ENCODE peak calls at places on chromosome 2, in four cellular contexts. P is GM23338, C is upper lobe of left lung, W is transverse colon. Z is an unnamed sample.
A peak's percentile ranks its signal among the peaks of the same experiment; 100 is the strongest.

GRCh38 chr2:239300871-239301742 is 99.7 kb downstream of the HDAC4 start:
- DNase-seq in P (no peak), C (peak; percentile 63), W (peak; percentile 14), Z (no peak)

GRCh38 chr2:181959508-181959907 is 26.1 kb upstream of the PPP1R1C start:
- DNase-seq in P (no peak), C (no peak), W (no peak), Z (no peak)

GRCh38 chr2:118122768-118123335 is 34.6 kb downstream of the INSIG2 start:
- DNase-seq in P (no peak), C (no peak), W (no peak), Z (no peak)

GRCh38 chr2:42907835-42908234 is 115.5 kb upstream of the HAAO start:
- DNase-seq in P (no peak), C (no peak), W (no peak), Z (no peak)

GRCh38 chr2:223797811-223798721 is 39.3 kb downstream of the AP1S3 start:
- DNase-seq in P (peak; percentile 24), C (no peak), W (no peak), Z (no peak)

GRCh38 chr2:197937804-197938203 is 133.4 kb downstream of the PLCL1 start:
- DNase-seq in P (no peak), C (no peak), W (no peak), Z (no peak)

GRCh38 chr2:120518819-120519218 is 172.9 kb downstream of the INHBB start:
- DNase-seq in P (no peak), C (no peak), W (no peak), Z (no peak)

GRCh38 chr2:84957771-84958134 is 13.2 kb upstream of the KCMF1 start:
- DNase-seq in P (no peak), C (no peak), W (no peak), Z (no peak)

GRCh38 chr2:219560037-219560892 is 11.1 kb downstream of the OBSL1 start:
- DNase-seq in P (no peak), C (peak; percentile 60), W (no peak), Z (no peak)

GRCh38 chr2:149739171-149739879 is 151.8 kb upstream of the MMADHC start:
- DNase-seq in P (no peak), C (no peak), W (no peak), Z (no peak)

DNA sequence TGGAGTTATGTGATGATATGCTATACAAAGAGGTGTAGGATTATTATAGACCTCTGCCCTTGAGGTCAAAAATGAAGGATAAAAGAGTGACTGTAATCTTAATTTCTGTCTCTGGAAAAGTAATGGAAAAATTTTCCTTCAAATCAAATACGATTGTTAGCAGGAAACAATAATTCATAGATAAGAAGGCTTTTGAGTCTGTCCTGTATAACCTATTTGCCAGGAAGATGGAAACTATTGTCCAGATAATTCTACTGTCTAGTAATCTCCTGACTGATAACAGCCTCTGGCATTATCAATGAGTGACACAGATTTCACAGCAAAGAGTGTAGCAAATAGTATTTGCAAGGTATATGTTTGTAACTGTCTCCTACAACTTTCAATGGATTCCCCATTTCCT is 307.8 kb downstream of the MTX2 start:
- DNase-seq in P (no peak), C (no peak), W (no peak), Z (no peak)
- H3K27me3 ChIP-seq in P (no peaks in the 10 kb centered on the region), C (no peaks in the 10 kb centered on the region), W (no peaks in the 10 kb centered on the region), Z (no peaks in the 10 kb centered on the region)

DNA sequence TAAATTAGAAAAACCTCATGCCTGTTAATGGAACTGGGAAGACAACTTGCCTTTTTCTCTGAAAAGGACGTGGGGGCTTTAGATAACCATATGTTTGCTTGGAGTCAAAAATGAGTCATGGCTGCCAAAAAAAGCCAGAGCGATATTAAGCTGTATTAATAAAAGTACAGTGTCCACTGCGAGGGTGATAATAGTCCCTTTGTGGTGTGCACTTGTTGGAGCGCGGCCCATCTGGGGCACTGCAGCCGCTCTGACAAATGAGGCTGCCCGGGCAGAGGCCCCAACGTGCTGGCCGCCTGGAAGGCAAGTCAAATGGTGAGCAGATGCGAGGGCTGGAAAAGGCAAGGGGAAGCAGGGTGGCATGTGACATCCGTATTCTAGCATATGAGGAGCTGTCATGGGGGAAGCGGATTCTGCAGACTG is 103.3 kb upstream of the NCK2 start:
- DNase-seq in P (no peak), C (peak; percentile 46), W (no peak), Z (peak; percentile 37)
- TF ChIP-seq POLR2AphosphoS5 in P (no peak), C (no peak), W (no peak), Z (no peak)

DNA sequence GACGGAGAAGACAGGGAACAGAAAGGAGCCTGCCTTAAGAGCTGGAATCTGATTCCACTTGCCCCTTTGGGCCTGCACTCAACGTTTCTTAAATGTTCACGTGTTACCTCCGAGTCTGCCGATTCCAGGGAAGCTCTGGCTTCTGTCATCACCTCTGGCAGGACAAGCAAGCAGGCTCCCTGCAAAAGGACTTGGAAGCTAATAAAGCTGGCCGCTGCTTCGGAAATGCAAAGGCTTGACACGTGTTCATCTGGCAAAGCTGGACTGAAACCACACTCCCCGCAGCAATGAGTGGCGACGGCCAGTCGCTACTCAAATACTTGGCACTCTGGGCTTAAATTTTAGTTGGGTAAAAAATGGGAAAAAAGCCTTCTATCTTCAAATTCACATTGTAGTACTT is 231.2 kb downstream of the PRKCE start:
- DNase-seq in P (no peak), C (no peak), W (peak; percentile 38), Z (no peak)
- H3K4me1 ChIP-seq in P (no peaks in the 10 kb centered on the region), C (peaks cover 42% of the 10 kb centered on the region), W (peaks cover 26% of the 10 kb centered on the region), Z (peaks cover 56% of the 10 kb centered on the region)

GRCh38 chr2:78993518-78994148 is 31.9 kb upstream of the REG3G start:
- DNase-seq in P (peak; percentile 43), C (peak; percentile 52), W (no peak), Z (no peak)

GRCh38 chr2:78992807-78993517 is 32.5 kb upstream of the REG3G start:
- DNase-seq in P (peak; percentile 83), C (peak; percentile 75), W (peak; percentile 55), Z (no peak)

GRCh38 chr2:78994789-78995188 is 30.7 kb upstream of the REG3G start:
- DNase-seq in P (no peak), C (no peak), W (no peak), Z (no peak)

GRCh38 chr2:78992451-78992806 is 33.1 kb upstream of the REG3G start:
- DNase-seq in P (peak; percentile 80), C (no peak), W (peak; percentile 13), Z (no peak)
- H3K27me3 ChIP-seq in P (peaks cover 39% of the 10 kb centered on the region), C (no peaks in the 10 kb centered on the region), W (peaks cover 35% of the 10 kb centered on the region), Z (peaks cover 7% of the 10 kb centered on the region)

GRCh38 chr2:100012575-100012974 is 129.8 kb downstream of the AFF3 start:
- DNase-seq in P (no peak), C (no peak), W (no peak), Z (no peak)

GRCh38 chr2:100006516-100006915 is 135.9 kb downstream of the AFF3 start:
- DNase-seq in P (no peak), C (peak; percentile 18), W (no peak), Z (no peak)

GRCh38 chr2:100009743-100010142 is 132.6 kb downstream of the AFF3 start:
- DNase-seq in P (no peak), C (no peak), W (no peak), Z (no peak)

GRCh38 chr2:100011272-100011711 is 131.1 kb downstream of the AFF3 start:
- DNase-seq in P (no peak), C (no peak), W (no peak), Z (no peak)

GRCh38 chr2:100008960-100009359 is 133.4 kb downstream of the AFF3 start:
- DNase-seq in P (no peak), C (no peak), W (no peak), Z (no peak)
- TF ChIP-seq POLR2AphosphoS5 in P (no peak), C (no peak), W (peak; percentile 79), Z (no peak)

DNA sequence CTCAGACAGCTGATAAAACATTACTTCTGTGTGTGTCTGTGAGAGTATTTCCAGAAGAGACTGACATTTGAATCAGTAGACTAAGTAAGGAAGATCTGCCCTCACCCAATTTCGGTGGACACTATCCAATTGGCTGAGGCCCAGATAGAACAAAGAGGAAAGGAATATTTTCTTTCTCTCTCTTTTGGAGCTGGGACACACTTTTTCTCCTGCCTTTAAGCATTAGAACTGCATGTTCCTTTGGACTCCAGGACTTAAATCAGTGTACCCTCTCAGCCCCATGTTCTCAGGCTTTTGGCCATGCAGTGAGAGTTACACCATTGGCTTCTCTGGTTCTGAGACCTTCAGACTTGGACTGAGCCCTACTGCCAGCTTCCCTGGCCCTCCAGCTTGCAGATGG is 3.3 kb upstream of the SRBD1 start:
- DNase-seq in P (no peak), C (no peak), W (no peak), Z (no peak)
- H3K4me1 ChIP-seq in P (no peaks in the 10 kb centered on the region), C (peaks cover 13% of the 10 kb centered on the region), W (no peaks in the 10 kb centered on the region), Z (peaks cover 11% of the 10 kb centered on the region)

GRCh38 chr2:152598975-152599724 is 118.1 kb downstream of the PRPF40A start:
- DNase-seq in P (no peak), C (no peak), W (no peak), Z (no peak)
- H3K27me3 ChIP-seq in P (no peaks in the 10 kb centered on the region), C (no peaks in the 10 kb centered on the region), W (no peaks in the 10 kb centered on the region), Z (no peaks in the 10 kb centered on the region)

GRCh38 chr2:60072609-60073008 is 480.8 kb downstream of the BCL11A start:
- DNase-seq in P (no peak), C (no peak), W (no peak), Z (peak; percentile 52)

GRCh38 chr2:60071427-60071826 is 482.0 kb downstream of the BCL11A start:
- DNase-seq in P (no peak), C (no peak), W (no peak), Z (no peak)

GRCh38 chr2:60070851-60071250 is 482.6 kb downstream of the BCL11A start:
- DNase-seq in P (no peak), C (no peak), W (no peak), Z (no peak)

GRCh38 chr2:60073201-60073600 is 480.3 kb downstream of the BCL11A start:
- DNase-seq in P (no peak), C (peak; percentile 17), W (no peak), Z (no peak)

GRCh38 chr2:60075048-60075447 is 478.4 kb downstream of the BCL11A start:
- DNase-seq in P (no peak), C (no peak), W (no peak), Z (no peak)
- TF ChIP-seq POLR2AphosphoS5 in P (no peak), C (no peak), W (no peak), Z (no peak)

GRCh38 chr2:96321230-96322103 is 3.6 kb upstream of the ITPRIPL1 start:
- DNase-seq in P (peak; percentile 86), C (peak; percentile 92), W (peak; percentile 71), Z (no peak)
- H3K4me1 ChIP-seq in P (peaks cover 11% of the 10 kb centered on the region), C (peaks cover 28% of the 10 kb centered on the region), W (no peaks in the 10 kb centered on the region), Z (peaks cover 33% of the 10 kb centered on the region)

Z was measured in vagina.